ENCODE peak calls at places on chromosomes 12 and 14, in five cellular contexts. One of them, this sample, is unnamed.
A peak's percentile ranks its signal among the peaks of the same experiment; 100 is the strongest.

GRCh38 chr12:82608706-82609105 is 78.0 kb upstream of the TMTC2 start:
- DNase-seq in D721Med: no peak
- DNase-seq in fibroblast of mammary gland: peak; percentile 5
- DNase-seq in dorsolateral prefrontal cortex: no peak
- DNase-seq in uterus: no peak
- DNase-seq in this sample: no peak

GRCh38 chr12:643478-644292 is 19.6 kb downstream of the NINJ2 start:
- DNase-seq in dorsolateral prefrontal cortex: no peak
- DNase-seq in D721Med: no peak
- DNase-seq in uterus: peak; percentile 41
- DNase-seq in fibroblast of mammary gland: peak; percentile 21
- DNase-seq in this sample: no peak

GRCh38 chr12:6554990-6555691 is 701 bp downstream of the IFFO1 start:
- DNase-seq in uterus: no peak
- DNase-seq in D721Med: no peak
- DNase-seq in dorsolateral prefrontal cortex: no peak
- DNase-seq in fibroblast of mammary gland: no peak
- DNase-seq in this sample: no peak

GRCh38 chr12:93785262-93786010 is 108.3 kb downstream of the CRADD start:
- DNase-seq in fibroblast of mammary gland: peak; percentile 99
- DNase-seq in D721Med: no peak
- DNase-seq in uterus: peak; percentile 38
- DNase-seq in dorsolateral prefrontal cortex: no peak
- DNase-seq in this sample: no peak

GRCh38 chr14:102923920-102924486 is 1.5 kb downstream of the AMN start:
- DNase-seq in uterus: no peak
- DNase-seq in D721Med: no peak
- DNase-seq in dorsolateral prefrontal cortex: no peak
- DNase-seq in fibroblast of mammary gland: no peak
- DNase-seq in this sample: no peak

GRCh38 chr14:22418631-22419030 is 170.4 kb downstream of the DAD1 start:
- DNase-seq in D721Med: no peak
- DNase-seq in dorsolateral prefrontal cortex: no peak
- DNase-seq in fibroblast of mammary gland: no peak
- DNase-seq in uterus: no peak
- DNase-seq in this sample: no peak

GRCh38 chr12:100393202-100393601 is 36.3 kb downstream of the SLC17A8 start:
- DNase-seq in dorsolateral prefrontal cortex: no peak
- DNase-seq in D721Med: no peak
- DNase-seq in fibroblast of mammary gland: no peak
- DNase-seq in uterus: no peak
- DNase-seq in this sample: no peak

GRCh38 chr14:64704145-64704742 is at the start of gene PLEKHG3:
- DNase-seq in uterus: peak; percentile 87
- DNase-seq in fibroblast of mammary gland: peak; percentile 56
- DNase-seq in D721Med: peak; percentile 67
- DNase-seq in dorsolateral prefrontal cortex: peak; percentile 82
- DNase-seq in this sample: peak; percentile 75

GRCh38 chr12:127677537-127678131 is 589.3 kb upstream of the TMEM132C start:
- DNase-seq in D721Med: no peak
- DNase-seq in uterus: peak; percentile 65
- DNase-seq in dorsolateral prefrontal cortex: peak; percentile 84
- DNase-seq in fibroblast of mammary gland: peak; percentile 76
- DNase-seq in this sample: peak; percentile 78

GRCh38 chr14:28163897-28164296 is 602.7 kb upstream of the FOXG1 start:
- DNase-seq in dorsolateral prefrontal cortex: no peak
- DNase-seq in uterus: no peak
- DNase-seq in fibroblast of mammary gland: no peak
- DNase-seq in D721Med: no peak
- DNase-seq in this sample: no peak

GRCh38 chr12:5907812-5908211 is 37.2 kb downstream of the ANO2 start:
- DNase-seq in dorsolateral prefrontal cortex: no peak
- DNase-seq in fibroblast of mammary gland: no peak
- DNase-seq in D721Med: no peak
- DNase-seq in uterus: no peak
- DNase-seq in this sample: no peak

GRCh38 chr12:1054103-1054838 is 63.2 kb downstream of the ERC1 start:
- DNase-seq in uterus: no peak
- DNase-seq in D721Med: no peak
- DNase-seq in fibroblast of mammary gland: no peak
- DNase-seq in dorsolateral prefrontal cortex: no peak
- DNase-seq in this sample: no peak

GRCh38 chr12:111068281-111068680 is 147.9 kb upstream of the MYL2 start:
- DNase-seq in dorsolateral prefrontal cortex: no peak
- DNase-seq in uterus: no peak
- DNase-seq in fibroblast of mammary gland: no peak
- DNase-seq in D721Med: no peak
- DNase-seq in this sample: no peak

GRCh38 chr14:72583316-72584272 is 310.3 kb downstream of the DPF3 start:
- DNase-seq in uterus: no peak
- DNase-seq in D721Med: no peak
- DNase-seq in fibroblast of mammary gland: no peak
- DNase-seq in dorsolateral prefrontal cortex: no peak
- DNase-seq in this sample: no peak

GRCh38 chr12:2284857-2285256 is 232.1 kb downstream of the CACNA1C start:
- DNase-seq in dorsolateral prefrontal cortex: peak; percentile 73
- DNase-seq in D721Med: peak; percentile 54
- DNase-seq in uterus: peak; percentile 71
- DNase-seq in fibroblast of mammary gland: peak; percentile 82
- DNase-seq in this sample: peak; percentile 50

GRCh38 chr14:22339277-22339676 is 249.7 kb downstream of the DAD1 start:
- DNase-seq in dorsolateral prefrontal cortex: peak; percentile 43
- DNase-seq in uterus: peak; percentile 88
- DNase-seq in D721Med: no peak
- DNase-seq in fibroblast of mammary gland: peak; percentile 87
- DNase-seq in this sample: no peak

GRCh38 chr12:45334396-45334795 is 118.5 kb downstream of the ANO6 start:
- DNase-seq in D721Med: no peak
- DNase-seq in uterus: no peak
- DNase-seq in fibroblast of mammary gland: no peak
- DNase-seq in dorsolateral prefrontal cortex: no peak
- DNase-seq in this sample: no peak

GRCh38 chr14:101835566-101835965 is 74.1 kb downstream of the PPP2R5C start:
- DNase-seq in dorsolateral prefrontal cortex: no peak
- DNase-seq in fibroblast of mammary gland: no peak
- DNase-seq in D721Med: no peak
- DNase-seq in uterus: no peak
- DNase-seq in this sample: no peak

GRCh38 chr12:76318773-76319594 is 29.2 kb downstream of the BBS10 start:
- DNase-seq in uterus: no peak
- DNase-seq in D721Med: no peak
- DNase-seq in fibroblast of mammary gland: no peak
- DNase-seq in dorsolateral prefrontal cortex: no peak
- DNase-seq in this sample: no peak

GRCh38 chr12:6752181-6752930 is 585 bp downstream of the MLF2 start:
- DNase-seq in uterus: peak; percentile 27
- DNase-seq in D721Med: no peak
- DNase-seq in fibroblast of mammary gland: peak; percentile 60
- DNase-seq in dorsolateral prefrontal cortex: peak; percentile 41
- DNase-seq in this sample: no peak

GRCh38 chr12:63196168-63196567 is 45.2 kb upstream of the AVPR1A start:
- DNase-seq in fibroblast of mammary gland: no peak
- DNase-seq in uterus: no peak
- DNase-seq in dorsolateral prefrontal cortex: no peak
- DNase-seq in D721Med: no peak
- DNase-seq in this sample: no peak

GRCh38 chr12:114858388-114859146 is 174.6 kb upstream of the TBX3 start:
- DNase-seq in uterus: no peak
- DNase-seq in D721Med: no peak
- DNase-seq in fibroblast of mammary gland: no peak
- DNase-seq in dorsolateral prefrontal cortex: no peak
- DNase-seq in this sample: no peak
- TF ChIP-seq CTCF in uterus: no peak
- TF ChIP-seq CTCF in D721Med: no peak
- TF ChIP-seq CTCF in fibroblast of mammary gland: peak; percentile 33
- TF ChIP-seq CTCF in dorsolateral prefrontal cortex: no peak
- TF ChIP-seq CTCF in this sample: peak; percentile 22

GRCh38 chr14:55721353-55721752 is 141.3 kb downstream of the KTN1 start:
- DNase-seq in dorsolateral prefrontal cortex: no peak
- DNase-seq in fibroblast of mammary gland: peak; percentile 94
- DNase-seq in D721Med: no peak
- DNase-seq in uterus: no peak
- DNase-seq in this sample: no peak
- TF ChIP-seq CTCF in dorsolateral prefrontal cortex: no peak
- TF ChIP-seq CTCF in fibroblast of mammary gland: peak; percentile 6
- TF ChIP-seq CTCF in D721Med: no peak
- TF ChIP-seq CTCF in uterus: no peak
- TF ChIP-seq CTCF in this sample: no peak

GRCh38 chr14:26730929-26731618 is 133.2 kb upstream of the NOVA1 start:
- DNase-seq in uterus: no peak
- DNase-seq in dorsolateral prefrontal cortex: no peak
- DNase-seq in D721Med: no peak
- DNase-seq in fibroblast of mammary gland: peak; percentile 44
- DNase-seq in this sample: no peak
- TF ChIP-seq CTCF in uterus: no peak
- TF ChIP-seq CTCF in dorsolateral prefrontal cortex: peak; percentile 57
- TF ChIP-seq CTCF in D721Med: peak; percentile 32
- TF ChIP-seq CTCF in fibroblast of mammary gland: peak; percentile 58
- TF ChIP-seq CTCF in this sample: peak; percentile 26

DNA sequence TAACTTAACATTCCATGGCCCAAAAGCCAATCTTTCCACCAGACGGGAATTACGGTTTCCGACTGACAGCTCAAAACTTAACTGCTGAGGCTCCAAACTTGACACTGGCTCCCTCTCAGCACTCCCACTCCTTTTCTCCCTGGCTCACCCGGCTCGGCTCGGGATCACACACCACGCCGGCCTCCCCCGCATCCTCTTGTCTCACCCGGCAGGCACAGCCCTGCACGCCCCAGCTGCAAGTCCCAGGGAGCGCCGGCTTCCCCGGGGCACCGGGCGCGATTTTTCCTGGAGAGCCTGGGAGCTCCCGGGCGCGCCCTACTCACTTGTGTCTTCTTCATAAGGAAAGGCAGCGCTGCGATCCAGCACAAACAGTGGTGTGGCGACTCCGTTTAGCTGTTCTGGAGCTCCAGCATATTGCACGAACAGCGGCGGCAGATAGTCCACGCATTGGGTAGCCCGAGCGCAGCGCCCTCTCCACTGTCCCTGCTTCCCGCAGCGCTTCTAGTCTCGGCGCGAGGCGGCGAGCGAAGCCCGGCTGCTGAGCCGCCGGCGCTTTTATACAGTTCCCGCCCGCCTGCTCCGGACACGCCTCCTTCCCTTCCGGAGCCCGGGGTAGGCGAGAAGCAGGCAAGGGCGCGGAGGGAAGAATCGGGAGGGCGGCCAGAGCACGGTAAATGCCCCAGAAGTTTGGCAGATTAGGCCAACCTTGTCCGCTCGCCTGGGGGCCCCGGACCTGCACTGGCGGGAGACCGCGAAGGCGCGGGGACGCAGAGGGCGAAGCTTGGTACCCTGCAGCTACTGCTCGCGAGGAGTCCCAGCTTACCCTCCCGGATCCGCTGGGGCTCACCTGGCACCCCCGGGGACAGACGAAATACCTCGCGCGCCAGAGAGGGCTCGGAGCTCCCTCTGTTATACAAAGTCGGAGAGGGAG is at the start of gene KITLG:
- DNase-seq in dorsolateral prefrontal cortex: peak; percentile 77
- DNase-seq in uterus: peak; percentile 80
- DNase-seq in fibroblast of mammary gland: peak; percentile 82
- DNase-seq in D721Med: no peak
- DNase-seq in this sample: peak; percentile 70
- TF ChIP-seq CTCF in dorsolateral prefrontal cortex: no peak
- TF ChIP-seq CTCF in uterus: peak; percentile 46
- TF ChIP-seq CTCF in fibroblast of mammary gland: peak; percentile 23
- TF ChIP-seq CTCF in D721Med: peak; percentile 39
- TF ChIP-seq CTCF in this sample: no peak

GRCh38 chr14:68913516-68913915 is 65.6 kb downstream of the ACTN1 start:
- DNase-seq in fibroblast of mammary gland: no peak
- DNase-seq in D721Med: no peak
- DNase-seq in dorsolateral prefrontal cortex: no peak
- DNase-seq in uterus: no peak
- DNase-seq in this sample: no peak

GRCh38 chr14:68919129-68919927 is 59.8 kb downstream of the ACTN1 start:
- DNase-seq in D721Med: no peak
- DNase-seq in fibroblast of mammary gland: no peak
- DNase-seq in dorsolateral prefrontal cortex: no peak
- DNase-seq in uterus: no peak
- DNase-seq in this sample: no peak

GRCh38 chr14:68918612-68919011 is 60.5 kb downstream of the ACTN1 start:
- DNase-seq in fibroblast of mammary gland: no peak
- DNase-seq in D721Med: no peak
- DNase-seq in dorsolateral prefrontal cortex: no peak
- DNase-seq in uterus: no peak
- DNase-seq in this sample: no peak

GRCh38 chr14:68911594-68912227 is 67.4 kb downstream of the ACTN1 start:
- DNase-seq in uterus: peak; percentile 81
- DNase-seq in fibroblast of mammary gland: peak; percentile 78
- DNase-seq in dorsolateral prefrontal cortex: peak; percentile 52
- DNase-seq in D721Med: peak; percentile 83
- DNase-seq in this sample: peak; percentile 84

GRCh38 chr14:68916358-68916757 is 62.7 kb downstream of the ACTN1 start:
- DNase-seq in fibroblast of mammary gland: no peak
- DNase-seq in uterus: no peak
- DNase-seq in dorsolateral prefrontal cortex: no peak
- DNase-seq in D721Med: no peak
- DNase-seq in this sample: no peak
- TF ChIP-seq CTCF in fibroblast of mammary gland: no peak
- TF ChIP-seq CTCF in uterus: no peak
- TF ChIP-seq CTCF in dorsolateral prefrontal cortex: no peak
- TF ChIP-seq CTCF in D721Med: no peak
- TF ChIP-seq CTCF in this sample: no peak

GRCh38 chr14:89684139-89684538 is 267.1 kb upstream of the FOXN3 start:
- DNase-seq in uterus: no peak
- DNase-seq in fibroblast of mammary gland: no peak
- DNase-seq in D721Med: no peak
- DNase-seq in dorsolateral prefrontal cortex: no peak
- DNase-seq in this sample: no peak
- TF ChIP-seq CTCF in uterus: no peak
- TF ChIP-seq CTCF in fibroblast of mammary gland: no peak
- TF ChIP-seq CTCF in D721Med: no peak
- TF ChIP-seq CTCF in dorsolateral prefrontal cortex: no peak
- TF ChIP-seq CTCF in this sample: no peak

GRCh38 chr14:52950898-52951729 is at the start of gene FERMT2:
- DNase-seq in D721Med: peak; percentile 35
- DNase-seq in dorsolateral prefrontal cortex: peak; percentile 84
- DNase-seq in fibroblast of mammary gland: peak; percentile 77
- DNase-seq in uterus: peak; percentile 93
- DNase-seq in this sample: peak; percentile 87

GRCh38 chr14:52949249-52949648 is 1.6 kb downstream of the FERMT2 start:
- DNase-seq in uterus: no peak
- DNase-seq in fibroblast of mammary gland: no peak
- DNase-seq in D721Med: no peak
- DNase-seq in dorsolateral prefrontal cortex: no peak
- DNase-seq in this sample: no peak

GRCh38 chr14:52950410-52950897 is 396 bp downstream of the FERMT2 start:
- DNase-seq in uterus: peak; percentile 65
- DNase-seq in dorsolateral prefrontal cortex: peak; percentile 50
- DNase-seq in D721Med: no peak
- DNase-seq in fibroblast of mammary gland: peak; percentile 44
- DNase-seq in this sample: peak; percentile 46

GRCh38 chr14:52949711-52950409 is 990 bp downstream of the FERMT2 start:
- DNase-seq in dorsolateral prefrontal cortex: no peak
- DNase-seq in D721Med: no peak
- DNase-seq in uterus: no peak
- DNase-seq in fibroblast of mammary gland: peak; percentile 64
- DNase-seq in this sample: peak; percentile 59

GRCh38 chr14:52951730-52952481 is 1.1 kb upstream of the FERMT2 start:
- DNase-seq in D721Med: no peak
- DNase-seq in uterus: no peak
- DNase-seq in fibroblast of mammary gland: peak; percentile 86
- DNase-seq in dorsolateral prefrontal cortex: peak; percentile 39
- DNase-seq in this sample: no peak
- TF ChIP-seq CTCF in D721Med: no peak
- TF ChIP-seq CTCF in uterus: peak; percentile 46
- TF ChIP-seq CTCF in fibroblast of mammary gland: peak; percentile 62
- TF ChIP-seq CTCF in dorsolateral prefrontal cortex: peak; percentile 50
- TF ChIP-seq CTCF in this sample: no peak